ENCODE peak calls at places on chromosomes 13 and 19, in eight cellular contexts. I is CD4-positive, alpha-beta T cell; P is cardiac fibroblast; F is AG10803; M is RWPE1; U is choroid plexus epithelial cell; Z is AG09309; X is lower leg skin. S is an unnamed sample.
A peak's percentile ranks its signal among the peaks of the same experiment; 100 is the strongest.

GRCh38 chr19:31285744-31286143 is 63.5 kb downstream of the TSHZ3 start:
- DNase-seq in P (peak; percentile 60), M (no peak), I (no peak), F (peak; percentile 65), Z (no peak), X (no peak), U (peak; percentile 51), S (no peak)

GRCh38 chr13:29718694-29719093 is 123.2 kb upstream of the SLC7A1 start:
- DNase-seq in Z (no peak), P (no peak), U (no peak), I (no peak), F (no peak), M (no peak), X (no peak), S (no peak)

GRCh38 chr19:6269101-6269886 is 10.5 kb downstream of the MLLT1 start:
- DNase-seq in F (no peak), X (no peak), I (no peak), P (no peak), U (no peak), Z (no peak), M (no peak), S (no peak)

GRCh38 chr13:45256254-45256653 is 55.4 kb upstream of the KCTD4 start:
- DNase-seq in Z (no peak), I (no peak), U (no peak), X (no peak), F (no peak), P (no peak), M (no peak), S (no peak)

GRCh38 chr19:41795031-41795461 is 1.3 kb upstream of the CEACAM3 start:
- DNase-seq in I (peak; percentile 47), U (peak; percentile 56), X (no peak), P (peak; percentile 43), F (peak; percentile 28), M (no peak), Z (no peak), S (no peak)

GRCh38 chr19:16457195-16457953 is 14.4 kb downstream of the EPS15L1 start:
- DNase-seq in X (peak; percentile 90), P (peak; percentile 80), M (no peak), I (no peak), Z (no peak), F (peak; percentile 46), U (peak; percentile 67), S (no peak)

GRCh38 chr19:6057651-6058365 is 52.5 kb downstream of the RFX2 start:
- DNase-seq in I (no peak), M (no peak), Z (no peak), X (peak; percentile 86), U (no peak), P (no peak), F (no peak), S (peak; percentile 49)

GRCh38 chr13:47539317-47539716 is 461.8 kb downstream of the SUCLA2 start:
- DNase-seq in U (peak; percentile 61), I (no peak), Z (no peak), X (no peak), M (no peak), P (no peak), F (peak; percentile 36), S (no peak)

GRCh38 chr13:93450226-93450625 is 223.6 kb downstream of the GPC6 start:
- DNase-seq in Z (peak; percentile 5), U (peak; percentile 82), X (no peak), P (peak; percentile 76), I (no peak), F (peak; percentile 65), M (no peak), S (no peak)

GRCh38 chr13:35851238-35851814 is 279.9 kb downstream of the DCLK1 start:
- DNase-seq in I (no peak), Z (no peak), M (no peak), F (no peak), P (no peak), X (no peak), U (no peak), S (no peak)

GRCh38 chr19:7159105-7159933 is 89.8 kb downstream of the ZNF557 start:
- DNase-seq in P (peak; percentile 89), X (peak; percentile 91), U (no peak), F (peak; percentile 94), M (no peak), I (no peak), Z (no peak), S (no peak)

GRCh38 chr19:8352134-8352827 is 9.2 kb upstream of the KANK3 start:
- DNase-seq in I (no peak), X (no peak), F (no peak), M (no peak), P (peak; percentile 61), U (peak; percentile 56), Z (no peak), S (no peak)

GRCh38 chr13:30932481-30933333 is at the start of gene TEX26:
- DNase-seq in X (no peak), I (no peak), P (peak; percentile 41), F (no peak), Z (no peak), M (no peak), U (peak; percentile 54), S (no peak)

GRCh38 chr13:27500806-27501534 is 50.6 kb upstream of the MTIF3 start:
- DNase-seq in X (no peak), U (no peak), Z (no peak), M (no peak), F (no peak), I (no peak), P (peak; percentile 42), S (no peak)

GRCh38 chr13:95122063-95122462 is 179.2 kb downstream of the ABCC4 start:
- DNase-seq in M (no peak), X (no peak), I (no peak), U (no peak), F (no peak), Z (no peak), P (no peak), S (no peak)

GRCh38 chr13:31377946-31378345 is 178.2 kb downstream of the B3GLCT start:
- DNase-seq in F (no peak), M (no peak), U (no peak), P (no peak), Z (no peak), I (no peak), X (no peak), S (no peak)

GRCh38 chr13:59088716-59089115 is 1075.0 kb downstream of the DIAPH3 start:
- DNase-seq in X (no peak), U (peak; percentile 60), Z (no peak), F (no peak), P (peak; percentile 14), I (no peak), M (no peak), S (no peak)

GRCh38 chr19:51702103-51702753 is 9.1 kb downstream of the SPACA6 start:
- DNase-seq in X (peak; percentile 97), U (peak; percentile 67), P (peak; percentile 78), F (peak; percentile 74), M (peak; percentile 87), Z (no peak), I (no peak), S (no peak)

DNA sequence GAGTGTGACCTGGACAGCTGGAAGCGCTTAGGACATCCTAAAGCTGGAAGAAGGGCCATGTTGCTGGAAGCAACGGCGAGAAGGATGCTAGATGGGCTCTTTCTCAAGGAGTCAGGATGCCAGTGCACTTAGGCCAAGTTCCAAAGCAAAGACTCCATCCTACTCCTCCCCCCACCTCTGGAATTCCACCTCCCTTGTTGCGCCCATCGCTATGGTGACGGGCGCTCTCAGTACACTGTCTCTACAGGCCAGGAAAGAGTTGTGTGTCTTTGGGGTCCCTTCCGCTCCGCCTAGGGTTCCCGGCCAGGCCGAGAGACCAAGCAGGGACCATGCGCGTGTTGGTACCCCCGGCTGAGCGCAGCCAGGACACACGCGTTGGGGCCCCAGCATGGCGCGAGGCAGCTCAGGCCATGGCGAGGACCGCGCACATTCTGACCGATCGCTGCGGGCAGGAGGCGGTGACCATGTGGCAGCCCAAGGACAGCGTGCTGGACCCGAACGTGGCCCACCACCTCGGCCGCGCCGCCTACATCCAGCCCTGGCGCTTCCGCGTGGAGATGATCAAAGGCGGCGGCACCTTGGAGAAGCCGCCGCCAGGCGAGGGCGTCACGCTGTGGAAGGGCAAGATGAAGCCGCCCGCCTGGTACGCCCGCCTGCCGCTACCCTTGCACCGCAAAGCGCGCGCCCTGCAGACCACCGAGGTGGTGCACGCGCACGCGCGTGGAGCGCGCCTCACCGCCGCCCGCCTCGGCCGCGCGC is 31.0 kb upstream of the SLC1A6 start:
- DNase-seq in P (no peak), Z (no peak), U (no peak), I (no peak), F (no peak), M (no peak), X (no peak), S (no peak)
- TF ChIP-seq CTCF in P (no peak), Z (no peak), U (no peak), I (no peak), F (no peak), M (no peak), X (no peak), S (no peak)

GRCh38 chr19:43305642-43306041 is 36.3 kb upstream of the PSG9 start:
- DNase-seq in P (no peak), I (no peak), U (no peak), Z (no peak), X (no peak), F (no peak), M (no peak), S (no peak)
- TF ChIP-seq CTCF in P (peak; percentile 8), I (no peak), U (peak; percentile 2), Z (peak; percentile 16), X (no peak), F (peak; percentile 7), M (no peak), S (no peak)

DNA sequence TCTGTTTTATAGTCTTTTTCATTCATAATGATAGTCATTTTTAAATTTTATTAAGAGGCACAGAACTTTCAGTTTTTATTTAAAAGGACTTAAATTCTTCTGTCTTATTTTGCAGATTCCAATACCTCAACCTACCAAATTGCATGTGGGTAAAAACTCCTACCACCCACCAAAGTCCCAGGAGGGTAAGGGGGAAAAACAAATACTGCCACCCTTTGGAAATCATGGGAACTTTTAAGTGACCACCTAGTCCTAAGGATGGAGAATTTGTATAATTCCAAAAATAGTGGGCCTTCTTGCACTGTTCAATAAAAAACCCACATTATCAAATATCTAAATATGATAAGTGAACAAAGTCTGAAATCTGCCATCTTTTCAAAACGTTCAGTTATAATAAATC is 9.7 kb downstream of the SUPT20H start:
- DNase-seq in X (no peak), P (no peak), F (no peak), U (no peak), M (no peak), I (no peak), Z (no peak), S (no peak)
- TF ChIP-seq CTCF in X (no peak), P (peak; percentile 3), F (no peak), U (peak; percentile 21), M (no peak), I (no peak), Z (no peak), S (peak; percentile 48)

DNA sequence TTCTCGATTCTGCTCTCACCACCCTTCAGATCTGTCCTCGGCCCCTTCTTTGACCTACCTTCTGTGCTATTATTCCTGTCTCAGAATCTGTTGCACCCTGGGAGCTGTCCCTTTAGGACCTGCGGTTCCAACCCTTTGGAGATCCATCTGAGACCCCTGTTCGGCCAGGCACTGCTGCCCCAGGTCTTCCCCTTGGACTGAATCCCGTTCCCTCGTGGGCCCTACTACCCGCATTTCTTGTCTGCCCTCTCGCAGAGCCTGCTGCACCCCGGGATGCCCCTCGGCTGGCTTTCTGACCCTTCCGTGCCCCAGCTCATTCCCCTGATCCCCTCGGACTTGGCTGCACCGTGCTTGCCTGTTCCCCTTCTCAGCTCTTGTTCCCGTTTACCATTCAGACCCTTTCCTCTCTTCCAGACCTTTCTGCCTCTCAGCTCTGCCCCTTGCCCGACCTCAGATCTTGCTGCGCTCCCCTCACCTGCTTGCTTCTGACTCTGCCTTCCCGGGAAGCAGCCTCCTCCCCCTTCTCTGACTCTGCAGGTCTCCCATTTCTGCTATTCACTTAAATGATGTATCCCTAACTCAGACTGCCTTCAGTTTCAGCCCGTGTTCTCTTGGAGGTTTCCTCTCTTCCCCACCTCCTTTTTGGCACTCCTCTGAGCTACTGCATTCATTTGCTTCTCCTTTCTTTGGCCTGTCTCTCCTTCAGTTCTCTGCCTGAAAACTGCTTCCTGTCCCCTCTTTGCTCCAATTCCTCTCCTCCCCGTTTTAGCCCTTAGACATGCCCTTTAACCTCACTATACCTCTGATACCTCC is 1.1 kb downstream of the ARHGAP35 start:
- DNase-seq in P (peak; percentile 28), U (no peak), I (no peak), F (no peak), M (no peak), X (peak; percentile 88), Z (no peak), S (no peak)
- TF ChIP-seq CTCF in P (no peak), U (no peak), I (no peak), F (no peak), M (no peak), X (no peak), Z (no peak), S (no peak)

S was measured in type B pancreatic cell.